ENCODE peak calls at places on chromosome 15, in four cellular contexts. V is T-helper 9 cell, R is ascending aorta, D is BE2C. C is an unnamed sample.

GRCh38 chr15:75024102-75024636 is 779 bp downstream of the PPCDC start:
- DNase-seq in D (no peak), V (no peak), R (no peak), C (peak)

GRCh38 chr15:63052961-63053698 is 10.6 kb downstream of the TPM1 start:
- DNase-seq in V (no peak), D (peak), R (peak), C (no peak)

GRCh38 chr15:89822951-89823701 is 8.5 kb upstream of the ANPEP start:
- DNase-seq in D (no peak), R (no peak), V (no peak), C (peak)

GRCh38 chr15:90845201-90845949 is 23.0 kb upstream of the FURIN start:
- DNase-seq in D (no peak), R (no peak), V (no peak), C (peak)

GRCh38 chr15:90585863-90586262 is 56.1 kb downstream of the CRTC3 start:
- DNase-seq in V (no peak), R (no peak), D (no peak), C (peak)

GRCh38 chr15:68229386-68230156 is at the start of gene CLN6:
- DNase-seq in V (peak), D (peak), R (peak), C (peak)

GRCh38 chr15:67930720-67931119 is 90.9 kb upstream of the RNU6-1 start:
- DNase-seq in V (no peak), R (no peak), D (no peak), C (no peak)

GRCh38 chr15:65930134-65930533 is 60.8 kb downstream of the RAB11A start:
- DNase-seq in D (no peak), V (no peak), R (no peak), C (no peak)

GRCh38 chr15:91291673-91292072 is 191.6 kb downstream of the SV2B start:
- DNase-seq in V (no peak), D (peak), R (no peak), C (peak)

GRCh38 chr15:96037584-96037983 is 292.9 kb upstream of the NR2F2 start:
- DNase-seq in V (no peak), D (no peak), R (no peak), C (no peak)

GRCh38 chr15:74399511-74400312 is 32.3 kb upstream of the CYP11A1 start:
- DNase-seq in R (no peak), D (no peak), V (no peak), C (peak)

GRCh38 chr15:94069834-94070233 is 161.5 kb upstream of the MCTP2 start:
- DNase-seq in R (no peak), D (no peak), V (no peak), C (no peak)

GRCh38 chr15:66269326-66270090 is 16.0 kb upstream of the MEGF11 start:
- DNase-seq in V (no peak), R (no peak), D (peak), C (peak)

GRCh38 chr15:71409541-71409940 is 294.3 kb downstream of the THSD4 start:
- DNase-seq in V (no peak), D (no peak), R (no peak), C (no peak)

GRCh38 chr15:84671211-84671610 is 13.2 kb upstream of the NMB start:
- DNase-seq in V (no peak), D (no peak), R (no peak), C (peak)

GRCh38 chr15:31227954-31228542 is 98.6 kb upstream of the KLF13 start:
- DNase-seq in R (no peak), V (no peak), D (no peak), C (no peak)

GRCh38 chr15:64072812-64073211 is 20.8 kb downstream of the CIAO2A start:
- DNase-seq in D (no peak), R (no peak), V (no peak), C (no peak)

GRCh38 chr15:101642361-101642760 is 9.8 kb downstream of the TM2D3 start:
- DNase-seq in R (no peak), D (peak), V (no peak), C (no peak)

GRCh38 chr15:40595773-40596172 is 1.7 kb downstream of the KNL1 start:
- DNase-seq in R (no peak), D (no peak), V (no peak), C (no peak)

GRCh38 chr15:26868029-26868685 is 1.3 kb downstream of the GABRA5 start:
- DNase-seq in R (no peak), V (no peak), D (no peak), C (no peak)

GRCh38 chr15:75198560-75199346 is 2.9 kb upstream of the C15orf39 start:
- DNase-seq in R (no peak), D (peak), V (no peak), C (no peak)

GRCh38 chr15:78093242-78094020 is 1.1 kb downstream of the SH2D7 start:
- DNase-seq in R (no peak), V (no peak), D (no peak), C (peak)

GRCh38 chr15:82688691-82689090 is 21.0 kb downstream of the AP3B2 start:
- DNase-seq in D (no peak), V (no peak), R (no peak), C (no peak)

GRCh38 chr15:27670481-27670880 is 428.6 kb downstream of the OCA2 start:
- DNase-seq in R (no peak), V (no peak), D (no peak), C (no peak)

GRCh38 chr15:78035861-78036476 is 41.5 kb downstream of the TBC1D2B start:
- DNase-seq in R (no peak), V (no peak), D (no peak), C (no peak)

GRCh38 chr15:90322531-90322930 is 29.6 kb upstream of the ZNF774 start:
- DNase-seq in V (no peak), D (no peak), R (peak), C (no peak)

GRCh38 chr15:71715914-71716313 is 94.4 kb upstream of the NR2E3 start:
- DNase-seq in D (no peak), R (no peak), V (no peak), C (no peak)

GRCh38 chr15:38054488-38054887 is 120.0 kb downstream of the TMCO5A start:
- DNase-seq in D (no peak), R (no peak), V (no peak), C (peak)

GRCh38 chr15:40594429-40594836 is 384 bp downstream of the KNL1 start:
- DNase-seq in V (peak), D (peak), R (no peak), C (peak)

GRCh38 chr15:99053380-99054024 is 45.9 kb upstream of the PGPEP1L start:
- DNase-seq in V (no peak), D (no peak), R (peak), C (no peak)

GRCh38 chr15:32034106-32034505 is 3.8 kb downstream of the CHRNA7 start:
- DNase-seq in V (no peak), R (no peak), D (no peak), C (no peak)

GRCh38 chr15:49734831-49735508 is 114.1 kb downstream of the DTWD1 start:
- DNase-seq in R (no peak), D (no peak), V (no peak), C (no peak)

GRCh38 chr15:73054417-73054963 is 2.2 kb downstream of the NEO1 start:
- DNase-seq in D (no peak), V (no peak), R (no peak), C (no peak)

GRCh38 chr15:101641894-101642293 is 10.3 kb downstream of the TM2D3 start:
- DNase-seq in D (no peak), R (no peak), V (no peak), C (no peak)

GRCh38 chr15:70439304-70439877 is 324.0 kb downstream of the UACA start:
- DNase-seq in V (no peak), D (no peak), R (no peak), C (no peak)

GRCh38 chr15:67066041-67067021 is 929 bp downstream of the SMAD3 start:
- DNase-seq in R (no peak), D (peak), V (peak), C (no peak)

GRCh38 chr15:71115567-71116351 is 488 bp downstream of the THSD4 start:
- DNase-seq in V (no peak), R (peak), D (peak), C (peak)

GRCh38 chr15:34039506-34040123 is 611 bp upstream of the AVEN start:
- DNase-seq in D (no peak), V (no peak), R (no peak), C (no peak)

GRCh38 chr15:71780349-71780976 is 29.9 kb upstream of the NR2E3 start:
- DNase-seq in D (peak), R (peak), V (no peak), C (peak)

GRCh38 chr15:51812598-51812997 is 16.9 kb upstream of the TMOD3 start:
- DNase-seq in V (no peak), R (no peak), D (no peak), C (no peak)